ENCODE peak calls at places on chromosomes 16 and 17, in five cellular contexts. L is GM10248; R is stimulated activated CD8-positive, alpha-beta memory T cell treated with anti-CD3 and anti-CD28 coated beads, Interleukin-12 subunit alpha, Interleukin-12 subunit beta, amount 100 ng/mL, for 4 hours; M is brain microvascular endothelial cell; N is fibroblast of mammary gland. H is an unnamed sample.

GRCh38 chr17:63041722-63042121 is 75.7 kb downstream of the TANC2 start:
- DNase-seq in R (no peak), N (no peak), L (no peak), M (no peak), H (no peak)

GRCh38 chr17:76150712-76151622 is 9.9 kb upstream of the FOXJ1 start:
- DNase-seq in L (no peak), M (no peak), N (no peak), R (no peak), H (no peak)

GRCh38 chr16:30875881-30876791 is 17.7 kb downstream of the BCL7C start:
- DNase-seq in L (peak), N (peak), R (no peak), M (no peak), H (no peak)

GRCh38 chr17:50586421-50587247 is 26.1 kb downstream of the CACNA1G start:
- DNase-seq in N (no peak), L (no peak), R (no peak), M (no peak), H (no peak)

GRCh38 chr16:27237229-27238015 is 31.1 kb downstream of the NSMCE1 start:
- DNase-seq in N (no peak), R (peak), L (peak), M (peak), H (no peak)

GRCh38 chr16:23434380-23434779 is 18.6 kb downstream of the COG7 start:
- DNase-seq in M (no peak), N (peak), L (peak), R (no peak), H (peak)

GRCh38 chr16:3681206-3681605 is 26.7 kb downstream of the DNASE1 start:
- DNase-seq in L (no peak), N (no peak), R (no peak), M (no peak), H (no peak)

GRCh38 chr17:77444653-77445029 is 303.9 kb downstream of the SEC14L1 start:
- DNase-seq in L (peak), R (no peak), N (peak), M (no peak), H (no peak)

GRCh38 chr16:84062734-84063640 is 20.4 kb upstream of the SLC38A8 start:
- DNase-seq in R (peak), N (peak), L (peak), M (peak), H (no peak)

GRCh38 chr16:6286176-6286575 is 1046.5 kb upstream of the RBFOX1 start:
- DNase-seq in R (no peak), M (peak), N (no peak), L (no peak), H (no peak)

GRCh38 chr17:70523407-70523806 is 354.1 kb downstream of the KCNJ2 start:
- DNase-seq in R (no peak), N (no peak), M (no peak), L (no peak), H (no peak)

GRCh38 chr16:11151156-11151904 is 104.7 kb downstream of the SOCS1 start:
- DNase-seq in N (no peak), R (no peak), L (no peak), M (no peak), H (no peak)

GRCh38 chr16:50169555-50170096 is 16.5 kb downstream of the TENT4B start:
- DNase-seq in L (no peak), N (no peak), M (no peak), R (no peak), H (no peak)

GRCh38 chr16:31270795-31271194 is 11.0 kb downstream of the ITGAM start:
- DNase-seq in R (no peak), L (no peak), N (no peak), M (no peak), H (no peak)

GRCh38 chr16:9297437-9298113 is 206.1 kb downstream of the HAPSTR1 start:
- DNase-seq in L (no peak), M (no peak), N (peak), R (no peak), H (peak)

GRCh38 chr16:76650579-76650978 is 373.4 kb downstream of the CNTNAP4 start:
- DNase-seq in L (no peak), R (no peak), M (no peak), N (peak), H (no peak)

GRCh38 chr17:83118071-83118841 is 38.8 kb downstream of the METRNL start:
- DNase-seq in N (no peak), M (no peak), R (no peak), L (no peak), H (no peak)

GRCh38 chr17:1647802-1648581 is 1.7 kb downstream of the RILP start:
- DNase-seq in R (no peak), M (no peak), L (no peak), N (no peak), H (no peak)

GRCh38 chr16:49967012-49967559 is 57.9 kb upstream of the CNEP1R1 start:
- DNase-seq in R (no peak), N (no peak), M (no peak), L (no peak), H (no peak)

GRCh38 chr16:68756250-68757051 is 19.4 kb downstream of the CDH1 start:
- DNase-seq in R (no peak), N (no peak), L (peak), M (no peak), H (no peak)

GRCh38 chr16:12260647-12261262 is 284.2 kb downstream of the SNX29 start:
- DNase-seq in L (no peak), M (peak), N (peak), R (no peak), H (no peak)

GRCh38 chr16:69187891-69188451 is 1.0 kb downstream of the SNTB2 start:
- DNase-seq in R (peak), M (peak), L (no peak), N (no peak), H (no peak)

GRCh38 chr16:3149630-3150345 is 15.0 kb downstream of the ZNF213 start:
- DNase-seq in N (peak), M (peak), L (peak), R (no peak), H (no peak)

GRCh38 chr17:41792835-41793748 is 6.6 kb upstream of the JUP start:
- DNase-seq in L (no peak), M (peak), N (no peak), R (no peak), H (no peak)

GRCh38 chr16:84362410-84362809 is 5.9 kb upstream of the ATP2C2 start:
- DNase-seq in M (no peak), N (no peak), R (no peak), L (no peak), H (no peak)

GRCh38 chr17:48970224-48970623 is 1.8 kb upstream of the GIP start:
- DNase-seq in R (no peak), N (no peak), M (no peak), L (no peak), H (no peak)

GRCh38 chr16:345686-346231 is 6.8 kb downstream of the AXIN1 start:
- DNase-seq in M (no peak), L (no peak), R (no peak), N (no peak), H (no peak)

GRCh38 chr17:50049636-50050035 is 6.3 kb upstream of the ITGA3 start:
- DNase-seq in M (no peak), N (peak), L (no peak), R (no peak), H (no peak)

GRCh38 chr17:45981306-45981705 is 17.7 kb upstream of the STH start:
- DNase-seq in N (no peak), L (no peak), M (no peak), R (no peak), H (no peak)

GRCh38 chr17:5282639-5283217 is 644 bp downstream of the RABEP1 start:
- DNase-seq in N (no peak), R (peak), M (no peak), L (no peak), H (no peak)

GRCh38 chr17:39147221-39148185 is 3.9 kb downstream of the PLXDC1 start:
- DNase-seq in R (no peak), N (no peak), L (no peak), M (no peak), H (no peak)

GRCh38 chr16:54430491-54431030 is 144.0 kb upstream of the IRX3 start:
- DNase-seq in L (no peak), M (peak), R (no peak), N (peak), H (no peak)

GRCh38 chr16:813204-813915 is 12.8 kb upstream of the GNG13 start:
- DNase-seq in R (peak), L (peak), N (peak), M (peak), H (no peak)

GRCh38 chr17:4516740-4517139 is 18.1 kb downstream of the SPNS2 start:
- DNase-seq in N (no peak), R (no peak), L (no peak), M (no peak), H (no peak)

GRCh38 chr17:75619506-75620431 is 13.5 kb upstream of the SMIM5 start:
- DNase-seq in L (peak), R (no peak), M (no peak), N (peak), H (no peak)

GRCh38 chr17:13931111-13931526 is 138.2 kb upstream of the COX10 start:
- DNase-seq in L (no peak), R (no peak), M (no peak), N (peak), H (no peak)

GRCh38 chr17:63550816-63551639 is 751 bp downstream of the DCAF7 start:
- DNase-seq in R (no peak), N (peak), M (peak), L (no peak), H (no peak)

GRCh38 chr17:66494023-66494803 is 191.8 kb downstream of the PRKCA start:
- DNase-seq in M (peak), N (peak), R (no peak), L (no peak), H (peak)

GRCh38 chr17:57537524-57538410 is 207.3 kb downstream of the CCDC182 start:
- DNase-seq in R (no peak), L (no peak), M (no peak), N (no peak), H (no peak)

H was measured in glomerular endothelial cell.